ENCODE peak calls at places on chromosomes 2 and 18, in four cellular contexts. X, C, E and N are unnamed samples.

GRCh38 chr18:47930844-47931706 is 616 bp upstream of the SMAD2 start:
- DNase-seq in X (peak), C (peak), E (peak), N (peak)

GRCh38 chr2:236873666-236874065 is 212.0 kb upstream of the COPS8 start:
- DNase-seq in X (no peak), C (no peak), E (no peak), N (no peak)

GRCh38 chr2:183072177-183072576 is 6.4 kb upstream of the DUSP19 start:
- DNase-seq in X (no peak), C (no peak), E (no peak), N (no peak)

GRCh38 chr18:72091369-72091768 is 452.8 kb downstream of the CBLN2 start:
- DNase-seq in X (no peak), C (no peak), E (no peak), N (no peak)

GRCh38 chr2:174951746-174952145 is 53.4 kb downstream of the CHN1 start:
- DNase-seq in X (peak), C (no peak), E (no peak), N (no peak)

GRCh38 chr18:68507781-68508180 is 207.1 kb downstream of the TMX3 start:
- DNase-seq in X (no peak), C (no peak), E (no peak), N (no peak)

GRCh38 chr2:142521492-142521891 is 356.0 kb upstream of the KYNU start:
- DNase-seq in X (no peak), C (no peak), E (no peak), N (no peak)

GRCh38 chr2:70553334-70553583 is 367 bp downstream of the TGFA start:
- DNase-seq in X (no peak), C (peak), E (no peak), N (no peak)

GRCh38 chr2:235740821-235741220 is 247.0 kb downstream of the AGAP1 start:
- DNase-seq in X (no peak), C (peak), E (no peak), N (no peak)

GRCh38 chr2:42545714-42546390 is 22.6 kb upstream of the MTA3 start:
- DNase-seq in X (no peak), C (no peak), E (no peak), N (no peak)

GRCh38 chr2:165787334-165787733 is 6.7 kb downstream of the GALNT3 start:
- DNase-seq in X (no peak), C (no peak), E (no peak), N (no peak)
- TF ChIP-seq CTCF in X (no peak), C (no peak), E (no peak), N (no peak)

GRCh38 chr2:66574701-66575624 is 140.0 kb downstream of the MEIS1 start:
- DNase-seq in X (no peak), C (peak), E (peak), N (peak)
- TF ChIP-seq CTCF in X (peak), C (peak), E (peak), N (peak)

GRCh38 chr2:108993095-108993937 is 4.3 kb upstream of the EDAR start:
- DNase-seq in X (no peak), C (no peak), E (no peak), N (no peak)

GRCh38 chr2:109000654-109001600 is 11.9 kb upstream of the EDAR start:
- DNase-seq in X (no peak), C (peak), E (no peak), N (no peak)

GRCh38 chr2:108994250-108994649 is 5.2 kb upstream of the EDAR start:
- DNase-seq in X (no peak), C (no peak), E (no peak), N (no peak)

DNA sequence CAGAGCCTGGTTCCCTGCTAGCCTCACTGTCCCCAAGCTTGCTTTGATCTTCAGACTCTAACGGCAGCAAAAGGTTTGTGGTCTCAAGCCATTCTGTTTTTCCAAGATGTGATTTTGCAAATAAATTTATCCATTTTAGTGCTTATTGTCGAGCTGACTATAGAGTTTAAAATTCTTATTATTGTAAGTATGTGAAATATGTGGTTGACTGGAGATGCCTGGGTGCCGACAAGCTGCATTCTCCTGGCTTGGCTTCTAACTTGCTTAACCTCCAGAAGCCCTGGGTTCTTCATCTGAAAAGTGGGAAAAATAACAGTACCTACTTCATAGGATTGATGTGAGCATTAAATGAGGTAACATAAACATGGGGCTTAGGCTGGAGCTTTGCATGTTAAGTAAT is 9.9 kb upstream of the EDAR start:
- DNase-seq in X (no peak), C (no peak), E (no peak), N (no peak)
- TF ChIP-seq CTCF in X (no peak), C (no peak), E (no peak), N (no peak)

GRCh38 chr2:239001794-239002193 is 153.9 kb downstream of the TWIST2 start:
- DNase-seq in X (no peak), C (no peak), E (no peak), N (no peak)

GRCh38 chr2:239002591-239002959 is 154.7 kb downstream of the TWIST2 start:
- DNase-seq in X (no peak), C (no peak), E (no peak), N (no peak)

GRCh38 chr2:239005586-239005985 is 157.7 kb downstream of the TWIST2 start:
- DNase-seq in X (no peak), C (no peak), E (no peak), N (no peak)

GRCh38 chr2:239003933-239004636 is 156.2 kb downstream of the TWIST2 start:
- DNase-seq in X (no peak), C (no peak), E (no peak), N (no peak)

GRCh38 chr2:239002960-239003932 is 155.4 kb downstream of the TWIST2 start:
- DNase-seq in X (peak), C (peak), E (no peak), N (no peak)
- TF ChIP-seq CTCF in X (peak), C (no peak), E (no peak), N (no peak)

GRCh38 chr18:9546468-9546867 is 67.9 kb downstream of the PPP4R1 start:
- DNase-seq in X (no peak), C (no peak), E (no peak), N (no peak)
- TF ChIP-seq CTCF in X (no peak), C (no peak), E (no peak), N (no peak)

DNA sequence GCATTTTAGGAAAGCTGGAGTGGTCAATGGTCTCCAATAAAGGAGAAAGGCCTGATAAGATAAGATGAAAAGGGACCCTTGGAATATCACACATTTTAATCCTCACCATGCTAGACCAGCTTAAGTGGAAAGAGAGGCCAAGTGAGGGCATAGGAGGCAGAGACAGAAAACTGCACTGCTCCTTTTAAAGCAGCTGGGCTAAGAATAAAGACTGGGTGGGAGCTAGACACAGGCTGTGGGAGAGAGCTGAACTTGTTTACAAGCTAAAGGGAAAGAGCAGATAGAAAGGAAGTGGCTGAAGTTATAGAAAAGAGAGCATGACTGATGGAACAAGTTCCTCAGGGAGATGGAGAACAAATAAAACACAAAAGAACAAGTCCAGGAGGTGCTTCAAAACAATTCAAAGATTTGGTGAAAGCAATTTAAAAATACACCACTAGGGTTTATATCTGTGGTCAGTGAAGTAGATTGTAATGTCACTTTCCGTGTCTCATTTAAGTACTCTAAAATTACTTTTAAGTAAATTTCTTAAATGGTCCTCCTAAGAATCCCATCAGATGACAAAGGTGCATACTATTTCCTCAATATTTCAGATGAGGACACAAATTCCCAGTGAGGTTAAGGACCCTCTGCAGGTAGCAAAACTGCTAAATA is 7.5 kb downstream of the COL5A2 start:
- DNase-seq in X (no peak), C (no peak), E (no peak), N (no peak)
- TF ChIP-seq CTCF in X (no peak), C (no peak), E (no peak), N (no peak)